ENCODE peak calls at places on chromosomes 2 and 18, in four cellular contexts. One of them, this sample, is unnamed.

GRCh38 chr2:124894199-124894598 is 869.1 kb downstream of the CNTNAP5 start:
- DNase-seq in psoas muscle: no peak
- DNase-seq in AG08396: no peak
- DNase-seq in activated T-helper 1 cell treated with Interleukin-2 at 50 U/mL for 16 hours: no peak
- DNase-seq in this sample: no peak

GRCh38 chr2:57881998-57882884 is 164.4 kb upstream of the VRK2 start:
- DNase-seq in psoas muscle: no peak
- DNase-seq in AG08396: peak
- DNase-seq in activated T-helper 1 cell treated with Interleukin-2 at 50 U/mL for 16 hours: no peak
- DNase-seq in this sample: no peak

GRCh38 chr2:241010531-241011295 is 12.3 kb downstream of the SNED1 start:
- DNase-seq in psoas muscle: no peak
- DNase-seq in AG08396: no peak
- DNase-seq in activated T-helper 1 cell treated with Interleukin-2 at 50 U/mL for 16 hours: no peak
- DNase-seq in this sample: no peak

GRCh38 chr2:20198001-20198400 is 26.9 kb downstream of the SDC1 start:
- DNase-seq in psoas muscle: no peak
- DNase-seq in AG08396: no peak
- DNase-seq in activated T-helper 1 cell treated with Interleukin-2 at 50 U/mL for 16 hours: no peak
- DNase-seq in this sample: no peak

GRCh38 chr18:3251249-3251962 is 3.8 kb downstream of the MYL12A start:
- DNase-seq in psoas muscle: no peak
- DNase-seq in AG08396: no peak
- DNase-seq in activated T-helper 1 cell treated with Interleukin-2 at 50 U/mL for 16 hours: no peak
- DNase-seq in this sample: no peak

GRCh38 chr2:124978597-124978996 is 953.5 kb downstream of the CNTNAP5 start:
- DNase-seq in psoas muscle: no peak
- DNase-seq in AG08396: no peak
- DNase-seq in activated T-helper 1 cell treated with Interleukin-2 at 50 U/mL for 16 hours: no peak
- DNase-seq in this sample: no peak

GRCh38 chr2:85226783-85227182 is 93.6 kb downstream of the TCF7L1 start:
- DNase-seq in psoas muscle: no peak
- DNase-seq in AG08396: no peak
- DNase-seq in activated T-helper 1 cell treated with Interleukin-2 at 50 U/mL for 16 hours: no peak
- DNase-seq in this sample: no peak

GRCh38 chr18:36067118-36067957 is at the start of gene RPRD1A:
- DNase-seq in psoas muscle: peak
- DNase-seq in AG08396: peak
- DNase-seq in activated T-helper 1 cell treated with Interleukin-2 at 50 U/mL for 16 hours: peak
- DNase-seq in this sample: peak

GRCh38 chr2:71605173-71605641 is 151.8 kb downstream of the DYSF start:
- DNase-seq in psoas muscle: peak
- DNase-seq in AG08396: no peak
- DNase-seq in activated T-helper 1 cell treated with Interleukin-2 at 50 U/mL for 16 hours: no peak
- DNase-seq in this sample: no peak

GRCh38 chr2:63950414-63950813 is 68.8 kb downstream of the VPS54 start:
- DNase-seq in psoas muscle: no peak
- DNase-seq in AG08396: no peak
- DNase-seq in activated T-helper 1 cell treated with Interleukin-2 at 50 U/mL for 16 hours: no peak
- DNase-seq in this sample: no peak

GRCh38 chr2:174399171-174399570 is 3.6 kb downstream of the SCRN3 start:
- DNase-seq in psoas muscle: no peak
- DNase-seq in AG08396: peak
- DNase-seq in activated T-helper 1 cell treated with Interleukin-2 at 50 U/mL for 16 hours: no peak
- DNase-seq in this sample: no peak

GRCh38 chr2:98870516-98871158 is 65.4 kb downstream of the CRACDL start:
- DNase-seq in psoas muscle: no peak
- DNase-seq in AG08396: no peak
- DNase-seq in activated T-helper 1 cell treated with Interleukin-2 at 50 U/mL for 16 hours: no peak
- DNase-seq in this sample: no peak

GRCh38 chr2:101809656-101810055 is 112.1 kb downstream of the MAP4K4 start:
- DNase-seq in psoas muscle: no peak
- DNase-seq in AG08396: no peak
- DNase-seq in activated T-helper 1 cell treated with Interleukin-2 at 50 U/mL for 16 hours: no peak
- DNase-seq in this sample: no peak

GRCh38 chr2:70679244-70679643 is 88.8 kb downstream of the ADD2 start:
- DNase-seq in psoas muscle: no peak
- DNase-seq in AG08396: no peak
- DNase-seq in activated T-helper 1 cell treated with Interleukin-2 at 50 U/mL for 16 hours: no peak
- DNase-seq in this sample: no peak

GRCh38 chr2:200695178-200695930 is 109.5 kb downstream of the AOX1 start:
- DNase-seq in psoas muscle: peak
- DNase-seq in AG08396: peak
- DNase-seq in activated T-helper 1 cell treated with Interleukin-2 at 50 U/mL for 16 hours: no peak
- DNase-seq in this sample: no peak

GRCh38 chr2:167212054-167212648 is 323.9 kb downstream of the XIRP2 start:
- DNase-seq in psoas muscle: no peak
- DNase-seq in AG08396: peak
- DNase-seq in activated T-helper 1 cell treated with Interleukin-2 at 50 U/mL for 16 hours: no peak
- DNase-seq in this sample: no peak

GRCh38 chr18:13392029-13392750 is 173.6 kb downstream of the LDLRAD4 start:
- DNase-seq in psoas muscle: no peak
- DNase-seq in AG08396: no peak
- DNase-seq in activated T-helper 1 cell treated with Interleukin-2 at 50 U/mL for 16 hours: no peak
- DNase-seq in this sample: no peak

GRCh38 chr2:12326449-12327190 is 390.1 kb upstream of the TRIB2 start:
- DNase-seq in psoas muscle: no peak
- DNase-seq in AG08396: no peak
- DNase-seq in activated T-helper 1 cell treated with Interleukin-2 at 50 U/mL for 16 hours: no peak
- DNase-seq in this sample: no peak

GRCh38 chr2:152560163-152560562 is 157.1 kb downstream of the PRPF40A start:
- DNase-seq in psoas muscle: no peak
- DNase-seq in AG08396: no peak
- DNase-seq in activated T-helper 1 cell treated with Interleukin-2 at 50 U/mL for 16 hours: no peak
- DNase-seq in this sample: no peak